ENCODE peak calls at places on chromosomes 13 and 19, in ten cellular contexts. One of them, this sample, is unnamed.
A peak's percentile ranks its signal among the peaks of the same experiment; 100 is the strongest.

GRCh38 chr13:26656919-26657318 is 99.4 kb downstream of the WASF3 start:
- DNase-seq in PC-3: peak; percentile 41
- DNase-seq in spleen: no peak
- DNase-seq in lower lobe of right lung: no peak
- DNase-seq in gastrocnemius medialis: no peak
- DNase-seq in stomach: no peak
- DNase-seq in left lung: no peak
- DNase-seq in heart right ventricle: no peak
- DNase-seq in mesendoderm: peak; percentile 82
- DNase-seq in adrenal gland: peak; percentile 51
- DNase-seq in this sample: no peak

GRCh38 chr13:60114499-60115028 is 49.2 kb downstream of the DIAPH3 start:
- DNase-seq in mesendoderm: no peak
- DNase-seq in spleen: no peak
- DNase-seq in stomach: no peak
- DNase-seq in PC-3: no peak
- DNase-seq in left lung: no peak
- DNase-seq in adrenal gland: no peak
- DNase-seq in lower lobe of right lung: no peak
- DNase-seq in heart right ventricle: no peak
- DNase-seq in gastrocnemius medialis: no peak
- DNase-seq in this sample: no peak

GRCh38 chr13:33676045-33676699 is 141.8 kb upstream of the RFC3 start:
- DNase-seq in spleen: no peak
- DNase-seq in lower lobe of right lung: no peak
- DNase-seq in left lung: no peak
- DNase-seq in PC-3: peak; percentile 36
- DNase-seq in mesendoderm: no peak
- DNase-seq in stomach: peak; percentile 44
- DNase-seq in gastrocnemius medialis: no peak
- DNase-seq in adrenal gland: peak; percentile 40
- DNase-seq in heart right ventricle: peak; percentile 18
- DNase-seq in this sample: no peak

GRCh38 chr13:48066310-48066989 is 28.5 kb downstream of the MED4 start:
- DNase-seq in lower lobe of right lung: no peak
- DNase-seq in spleen: no peak
- DNase-seq in PC-3: no peak
- DNase-seq in stomach: no peak
- DNase-seq in gastrocnemius medialis: no peak
- DNase-seq in adrenal gland: no peak
- DNase-seq in heart right ventricle: no peak
- DNase-seq in left lung: no peak
- DNase-seq in mesendoderm: no peak
- DNase-seq in this sample: no peak

GRCh38 chr13:49218493-49219051 is 1.6 kb upstream of the MLNR start:
- DNase-seq in left lung: no peak
- DNase-seq in lower lobe of right lung: no peak
- DNase-seq in gastrocnemius medialis: no peak
- DNase-seq in stomach: no peak
- DNase-seq in spleen: no peak
- DNase-seq in heart right ventricle: no peak
- DNase-seq in PC-3: no peak
- DNase-seq in mesendoderm: peak; percentile 77
- DNase-seq in adrenal gland: no peak
- DNase-seq in this sample: no peak

GRCh38 chr19:49120325-49120683 is 960 bp downstream of the PPFIA3 start:
- DNase-seq in stomach: no peak
- DNase-seq in mesendoderm: no peak
- DNase-seq in gastrocnemius medialis: no peak
- DNase-seq in spleen: no peak
- DNase-seq in PC-3: no peak
- DNase-seq in adrenal gland: no peak
- DNase-seq in heart right ventricle: no peak
- DNase-seq in lower lobe of right lung: no peak
- DNase-seq in left lung: no peak
- DNase-seq in this sample: no peak

GRCh38 chr13:75797719-75798118 is 161.6 kb downstream of the LMO7 start:
- DNase-seq in adrenal gland: no peak
- DNase-seq in mesendoderm: no peak
- DNase-seq in PC-3: no peak
- DNase-seq in left lung: no peak
- DNase-seq in gastrocnemius medialis: no peak
- DNase-seq in heart right ventricle: no peak
- DNase-seq in spleen: no peak
- DNase-seq in stomach: no peak
- DNase-seq in lower lobe of right lung: no peak
- DNase-seq in this sample: no peak

GRCh38 chr19:56840452-56841193 is at the start of the genes PEG3 and ZIM2:
- DNase-seq in lower lobe of right lung: no peak
- DNase-seq in left lung: peak; percentile 39
- DNase-seq in spleen: no peak
- DNase-seq in stomach: no peak
- DNase-seq in gastrocnemius medialis: no peak
- DNase-seq in heart right ventricle: peak; percentile 64
- DNase-seq in PC-3: no peak
- DNase-seq in adrenal gland: peak; percentile 92
- DNase-seq in mesendoderm: peak; percentile 84
- DNase-seq in this sample: peak; percentile 90

GRCh38 chr19:10279737-10280442 is 6.9 kb upstream of the ICAM4 start:
- DNase-seq in left lung: no peak
- DNase-seq in adrenal gland: no peak
- DNase-seq in stomach: no peak
- DNase-seq in PC-3: no peak
- DNase-seq in gastrocnemius medialis: no peak
- DNase-seq in lower lobe of right lung: no peak
- DNase-seq in heart right ventricle: no peak
- DNase-seq in spleen: no peak
- DNase-seq in mesendoderm: no peak
- DNase-seq in this sample: no peak

GRCh38 chr19:10278935-10279334 is 7.8 kb upstream of the ICAM4 start:
- DNase-seq in mesendoderm: no peak
- DNase-seq in heart right ventricle: no peak
- DNase-seq in left lung: no peak
- DNase-seq in stomach: no peak
- DNase-seq in adrenal gland: no peak
- DNase-seq in spleen: no peak
- DNase-seq in PC-3: no peak
- DNase-seq in gastrocnemius medialis: no peak
- DNase-seq in lower lobe of right lung: no peak
- DNase-seq in this sample: no peak

GRCh38 chr19:10274589-10274988 is 3.7 kb downstream of the ICAM1 start:
- DNase-seq in gastrocnemius medialis: no peak
- DNase-seq in stomach: no peak
- DNase-seq in lower lobe of right lung: no peak
- DNase-seq in PC-3: no peak
- DNase-seq in spleen: no peak
- DNase-seq in left lung: no peak
- DNase-seq in mesendoderm: no peak
- DNase-seq in adrenal gland: no peak
- DNase-seq in heart right ventricle: no peak
- DNase-seq in this sample: no peak

GRCh38 chr19:10283301-10283733 is 3.4 kb upstream of the ICAM4 start:
- DNase-seq in spleen: no peak
- DNase-seq in gastrocnemius medialis: no peak
- DNase-seq in mesendoderm: no peak
- DNase-seq in PC-3: peak; percentile 59
- DNase-seq in heart right ventricle: no peak
- DNase-seq in stomach: no peak
- DNase-seq in lower lobe of right lung: peak; percentile 80
- DNase-seq in adrenal gland: no peak
- DNase-seq in left lung: peak; percentile 71
- DNase-seq in this sample: peak; percentile 72

DNA sequence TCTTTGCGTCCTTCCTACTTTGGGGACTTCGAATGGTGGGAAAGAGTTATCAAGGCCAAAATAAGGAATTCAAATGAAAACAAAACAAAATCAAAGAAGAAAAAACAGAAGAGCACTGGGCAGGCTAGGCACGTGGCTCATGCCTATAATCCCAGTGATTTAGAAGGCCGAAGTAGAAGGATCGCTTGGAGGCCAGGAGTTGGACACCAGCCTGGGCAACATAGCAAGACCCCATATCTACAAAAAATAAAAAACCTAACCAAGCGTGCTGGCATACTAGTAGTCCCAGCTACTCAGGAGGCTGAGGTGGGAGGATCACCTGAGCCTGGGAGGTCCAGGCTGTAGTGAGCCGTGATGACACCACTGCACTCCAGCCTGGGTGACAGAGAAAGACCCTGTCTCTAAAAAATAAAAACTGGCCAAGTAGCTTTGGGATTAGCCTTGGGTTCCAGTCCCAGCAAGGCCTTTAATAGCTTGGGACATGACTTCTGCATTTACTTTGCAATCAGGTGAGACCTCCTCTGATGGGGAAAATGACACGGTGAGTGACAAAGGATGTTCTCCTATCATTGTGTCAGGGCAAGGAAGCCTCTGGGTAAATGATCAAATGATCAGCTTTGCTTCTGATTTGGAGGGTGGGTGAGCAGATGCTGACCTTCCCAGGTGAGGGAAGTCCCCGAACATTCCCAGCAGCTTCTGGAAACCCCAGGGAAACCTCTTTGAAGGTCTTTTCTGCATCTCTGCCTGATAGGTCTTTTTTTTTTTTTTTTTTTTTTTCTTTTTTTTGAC is 7.1 kb downstream of the ICAM1 start:
- DNase-seq in stomach: no peak
- DNase-seq in gastrocnemius medialis: no peak
- DNase-seq in PC-3: no peak
- DNase-seq in lower lobe of right lung: no peak
- DNase-seq in adrenal gland: no peak
- DNase-seq in left lung: no peak
- DNase-seq in mesendoderm: no peak
- DNase-seq in heart right ventricle: no peak
- DNase-seq in spleen: no peak
- DNase-seq in this sample: no peak
- H3K36me3 ChIP-seq in stomach: peaks cover 6% of the 10 kb centered on the region
- H3K36me3 ChIP-seq in gastrocnemius medialis: no peaks in the 10 kb centered on the region
- H3K36me3 ChIP-seq in PC-3: no peaks in the 10 kb centered on the region
- H3K36me3 ChIP-seq in lower lobe of right lung: peaks cover 86% of the 10 kb centered on the region
- H3K36me3 ChIP-seq in adrenal gland: no peaks in the 10 kb centered on the region
- H3K36me3 ChIP-seq in left lung: peaks cover 100% of the 10 kb centered on the region
- H3K36me3 ChIP-seq in mesendoderm: no peaks in the 10 kb centered on the region
- H3K36me3 ChIP-seq in heart right ventricle: peaks cover 67% of the 10 kb centered on the region
- H3K36me3 ChIP-seq in spleen: peaks cover 65% of the 10 kb centered on the region
- H3K36me3 ChIP-seq in this sample: no peaks in the 10 kb centered on the region

GRCh38 chr19:46904114-46905060 is 43.6 kb downstream of the ARHGAP35 start:
- DNase-seq in heart right ventricle: peak; percentile 41
- DNase-seq in adrenal gland: peak; percentile 66
- DNase-seq in mesendoderm: peak; percentile 70
- DNase-seq in lower lobe of right lung: no peak
- DNase-seq in stomach: no peak
- DNase-seq in gastrocnemius medialis: no peak
- DNase-seq in left lung: no peak
- DNase-seq in PC-3: no peak
- DNase-seq in spleen: no peak
- DNase-seq in this sample: peak; percentile 87
- H3K27ac ChIP-seq in heart right ventricle: peak overlapping the region; percentile 19
- H3K27ac ChIP-seq in adrenal gland: peak overlapping the region; percentile 73
- H3K27ac ChIP-seq in mesendoderm: no peak overlapping the region
- H3K27ac ChIP-seq in lower lobe of right lung: peak overlapping the region; percentile 51
- H3K27ac ChIP-seq in stomach: peak overlapping the region; percentile 65
- H3K27ac ChIP-seq in gastrocnemius medialis: peak overlapping the region; percentile 11
- H3K27ac ChIP-seq in left lung: peak overlapping the region; percentile 18
- H3K27ac ChIP-seq in PC-3: peak overlapping the region; percentile 19
- H3K27ac ChIP-seq in spleen: peak overlapping the region; percentile 79
- H3K27ac ChIP-seq in this sample: peak overlapping the region; percentile 20

GRCh38 chr19:1921326-1921725 is 16.1 kb downstream of the ADAT3 start:
- DNase-seq in PC-3: no peak
- DNase-seq in left lung: no peak
- DNase-seq in mesendoderm: no peak
- DNase-seq in lower lobe of right lung: no peak
- DNase-seq in spleen: no peak
- DNase-seq in adrenal gland: no peak
- DNase-seq in stomach: no peak
- DNase-seq in gastrocnemius medialis: no peak
- DNase-seq in heart right ventricle: no peak
- DNase-seq in this sample: no peak

GRCh38 chr19:1923319-1923718 is 17.7 kb upstream of the CSNK1G2 start:
- DNase-seq in mesendoderm: no peak
- DNase-seq in adrenal gland: no peak
- DNase-seq in stomach: no peak
- DNase-seq in gastrocnemius medialis: no peak
- DNase-seq in spleen: no peak
- DNase-seq in lower lobe of right lung: no peak
- DNase-seq in left lung: no peak
- DNase-seq in PC-3: no peak
- DNase-seq in heart right ventricle: no peak
- DNase-seq in this sample: no peak

GRCh38 chr19:1921825-1922224 is 16.6 kb downstream of the ADAT3 start:
- DNase-seq in stomach: no peak
- DNase-seq in spleen: no peak
- DNase-seq in adrenal gland: no peak
- DNase-seq in gastrocnemius medialis: no peak
- DNase-seq in lower lobe of right lung: no peak
- DNase-seq in left lung: no peak
- DNase-seq in heart right ventricle: no peak
- DNase-seq in PC-3: no peak
- DNase-seq in mesendoderm: no peak
- DNase-seq in this sample: no peak

GRCh38 chr19:1924320-1924961 is 16.5 kb upstream of the CSNK1G2 start:
- DNase-seq in heart right ventricle: no peak
- DNase-seq in adrenal gland: no peak
- DNase-seq in left lung: no peak
- DNase-seq in gastrocnemius medialis: no peak
- DNase-seq in PC-3: no peak
- DNase-seq in lower lobe of right lung: no peak
- DNase-seq in stomach: no peak
- DNase-seq in spleen: no peak
- DNase-seq in mesendoderm: no peak
- DNase-seq in this sample: no peak

GRCh38 chr19:1922803-1923202 is 17.6 kb downstream of the ADAT3 start:
- DNase-seq in stomach: no peak
- DNase-seq in PC-3: no peak
- DNase-seq in spleen: no peak
- DNase-seq in adrenal gland: no peak
- DNase-seq in mesendoderm: no peak
- DNase-seq in gastrocnemius medialis: no peak
- DNase-seq in lower lobe of right lung: no peak
- DNase-seq in heart right ventricle: no peak
- DNase-seq in left lung: no peak
- DNase-seq in this sample: no peak
- H3K36me3 ChIP-seq in stomach: peaks cover 60% of the 10 kb centered on the region
- H3K36me3 ChIP-seq in PC-3: peaks cover 4% of the 10 kb centered on the region
- H3K36me3 ChIP-seq in spleen: peaks cover 61% of the 10 kb centered on the region
- H3K36me3 ChIP-seq in adrenal gland: no peaks in the 10 kb centered on the region
- H3K36me3 ChIP-seq in mesendoderm: peaks cover 8% of the 10 kb centered on the region
- H3K36me3 ChIP-seq in gastrocnemius medialis: no peaks in the 10 kb centered on the region
- H3K36me3 ChIP-seq in lower lobe of right lung: peaks cover 50% of the 10 kb centered on the region
- H3K36me3 ChIP-seq in heart right ventricle: peaks cover 60% of the 10 kb centered on the region
- H3K36me3 ChIP-seq in left lung: peaks cover 81% of the 10 kb centered on the region
- H3K36me3 ChIP-seq in this sample: peaks cover 9% of the 10 kb centered on the region

DNA sequence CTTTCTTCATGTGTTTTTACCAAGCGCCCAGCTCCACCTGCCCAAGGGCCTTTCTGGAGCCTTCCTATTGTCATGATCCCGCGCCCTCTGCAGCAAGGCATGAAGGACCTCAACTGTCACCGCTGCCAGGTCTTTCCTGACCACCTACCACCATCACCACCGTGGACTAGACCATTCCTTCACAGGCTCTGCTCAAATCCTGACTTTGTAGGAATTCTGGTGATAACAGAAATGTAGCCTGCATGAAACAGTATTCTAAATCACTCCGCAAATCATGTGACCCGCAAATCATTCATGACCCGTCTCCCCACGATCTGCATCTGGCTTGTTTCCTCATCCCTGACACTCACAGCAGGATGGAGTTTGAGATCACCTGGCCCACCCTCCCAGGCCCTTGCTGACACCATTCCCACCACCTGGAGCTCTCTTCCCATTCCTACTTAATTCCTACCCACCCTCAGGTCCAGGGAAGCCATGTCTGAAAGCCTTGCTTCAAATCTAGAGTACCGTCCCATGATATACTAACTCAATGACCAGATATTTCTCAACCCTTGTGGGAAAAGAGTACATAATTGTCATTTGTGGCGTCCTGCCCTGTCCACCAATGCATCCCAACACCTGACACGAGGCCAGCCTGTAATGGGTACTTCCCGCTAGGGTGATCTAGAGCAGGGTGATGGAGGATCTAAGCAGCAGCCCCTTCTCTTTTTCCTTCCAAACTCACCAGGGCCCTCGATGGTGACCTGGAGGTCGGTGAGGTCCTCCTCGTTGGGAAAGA is 1.3 kb downstream of the UBE2S start:
- DNase-seq in stomach: no peak
- DNase-seq in PC-3: no peak
- DNase-seq in heart right ventricle: no peak
- DNase-seq in left lung: no peak
- DNase-seq in lower lobe of right lung: no peak
- DNase-seq in spleen: no peak
- DNase-seq in mesendoderm: no peak
- DNase-seq in gastrocnemius medialis: no peak
- DNase-seq in adrenal gland: no peak
- DNase-seq in this sample: no peak
- H3K27ac ChIP-seq in stomach: no peak overlapping the region
- H3K27ac ChIP-seq in PC-3: no peak overlapping the region
- H3K27ac ChIP-seq in heart right ventricle: no peak overlapping the region
- H3K27ac ChIP-seq in left lung: no peak overlapping the region
- H3K27ac ChIP-seq in lower lobe of right lung: no peak overlapping the region
- H3K27ac ChIP-seq in spleen: peak overlapping the region; percentile 94
- H3K27ac ChIP-seq in mesendoderm: no peak overlapping the region
- H3K27ac ChIP-seq in gastrocnemius medialis: peak overlapping the region; percentile 91
- H3K27ac ChIP-seq in adrenal gland: no peak overlapping the region
- H3K27ac ChIP-seq in this sample: no peak overlapping the region

This sample was measured in kidney.